ENCODE peak calls at places on chromosome 20, in eight cellular contexts. V is tibial artery, C is A549, Q is upper lobe of right lung, H is ovary, K is mesenchymal stem cell, G is spleen, A is cardiac muscle cell. T is an unnamed sample. For H3K4me1, the result is how much of the 10 kb centered on the place peaks cover.

GRCh38 chr20:62651285-62652021 is 9.2 kb downstream of the SLCO4A1 start:
- DNase-seq in H (no peak), A (peak), C (no peak), K (peak), V (peak), G (peak), Q (peak), T (no peak)

GRCh38 chr20:48209102-48209501 is 423.8 kb upstream of the SULF2 start:
- DNase-seq in K (no peak), A (no peak), C (no peak), G (no peak), V (no peak), H (no peak), Q (no peak), T (no peak)

GRCh38 chr20:13756551-13756950 is 28.2 kb downstream of the ESF1 start:
- DNase-seq in H (no peak), C (no peak), K (no peak), Q (no peak), A (no peak), V (no peak), G (no peak), T (no peak)

GRCh38 chr20:34583524-34583923 is 25.0 kb downstream of the MAP1LC3A start:
- DNase-seq in G (no peak), V (no peak), Q (no peak), A (no peak), C (no peak), H (no peak), K (no peak), T (no peak)

GRCh38 chr20:38277691-38278090 is 17.2 kb upstream of the KIAA1755 start:
- DNase-seq in Q (no peak), A (no peak), V (no peak), G (no peak), C (no peak), K (no peak), H (no peak), T (no peak)

GRCh38 chr20:22770240-22770800 is 185.9 kb upstream of the FOXA2 start:
- DNase-seq in A (no peak), G (no peak), V (no peak), H (no peak), K (no peak), C (no peak), Q (no peak), T (no peak)

GRCh38 chr20:17969276-17969883 is 562 bp downstream of the MGME1 start:
- DNase-seq in K (peak), C (peak), G (no peak), A (peak), Q (no peak), V (peak), H (no peak), T (peak)

GRCh38 chr20:36210561-36210960 is 25.7 kb upstream of the AAR2 start:
- DNase-seq in G (no peak), V (no peak), A (peak), K (no peak), Q (no peak), H (no peak), C (no peak), T (no peak)

GRCh38 chr20:2327620-2328555 is 32.1 kb downstream of the TGM3 start:
- DNase-seq in Q (no peak), K (no peak), V (no peak), C (no peak), H (no peak), G (no peak), A (no peak), T (no peak)

GRCh38 chr20:2329286-2329685 is 33.5 kb downstream of the TGM3 start:
- DNase-seq in Q (no peak), G (no peak), K (no peak), C (no peak), H (no peak), V (no peak), A (no peak), T (no peak)

GRCh38 chr20:2330090-2330695 is 34.4 kb downstream of the TGM3 start:
- DNase-seq in H (no peak), V (no peak), C (no peak), A (no peak), Q (no peak), K (no peak), G (no peak), T (peak)

GRCh38 chr20:2323051-2323450 is 27.2 kb downstream of the TGM3 start:
- DNase-seq in V (no peak), H (no peak), K (no peak), A (no peak), Q (no peak), C (no peak), G (no peak), T (no peak)

GRCh38 chr20:2326046-2326445 is 30.2 kb downstream of the TGM3 start:
- DNase-seq in V (no peak), A (no peak), Q (no peak), C (no peak), K (no peak), H (no peak), G (no peak), T (no peak)
- H3K4me1 ChIP-seq in V (under half), A (under half), Q (under half), C (under half), K (under half), H (under half), G (under half), T (under half)

DNA sequence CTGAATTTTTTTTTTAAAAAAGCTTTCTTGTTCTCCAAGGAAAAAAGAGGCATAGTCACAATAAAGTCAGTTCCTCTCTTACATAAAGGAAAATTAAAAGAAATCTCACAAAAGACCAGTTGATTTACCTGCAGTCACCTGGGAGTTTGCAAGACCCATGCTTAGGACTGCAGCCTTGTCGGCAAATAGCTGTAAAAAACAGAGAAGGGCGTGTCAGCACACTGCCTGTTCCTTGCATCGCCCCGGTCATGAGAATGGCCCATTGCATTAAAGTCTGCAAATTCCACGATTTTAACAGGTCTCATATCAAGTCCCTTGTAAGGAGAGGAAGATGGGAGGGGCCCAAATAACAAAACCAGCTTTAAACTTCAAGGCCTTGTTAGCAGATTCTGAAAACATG is 17.5 kb downstream of the JAG1 start:
- DNase-seq in K (no peak), A (no peak), V (peak), H (no peak), G (no peak), C (no peak), Q (no peak), T (no peak)
- H3K4me1 ChIP-seq in K (under half), A (half or more), V (half or more), H (under half), G (half or more), C (half or more), Q (under half), T (half or more)

GRCh38 chr20:19940945-19941590 is 76.1 kb upstream of the NAA20 start:
- DNase-seq in V (no peak), C (no peak), Q (no peak), A (no peak), K (peak), H (no peak), G (no peak), T (no peak)
- H3K4me1 ChIP-seq in V (under half), C (under half), Q (half or more), A (under half), K (under half), H (under half), G (half or more), T (under half)

DNA sequence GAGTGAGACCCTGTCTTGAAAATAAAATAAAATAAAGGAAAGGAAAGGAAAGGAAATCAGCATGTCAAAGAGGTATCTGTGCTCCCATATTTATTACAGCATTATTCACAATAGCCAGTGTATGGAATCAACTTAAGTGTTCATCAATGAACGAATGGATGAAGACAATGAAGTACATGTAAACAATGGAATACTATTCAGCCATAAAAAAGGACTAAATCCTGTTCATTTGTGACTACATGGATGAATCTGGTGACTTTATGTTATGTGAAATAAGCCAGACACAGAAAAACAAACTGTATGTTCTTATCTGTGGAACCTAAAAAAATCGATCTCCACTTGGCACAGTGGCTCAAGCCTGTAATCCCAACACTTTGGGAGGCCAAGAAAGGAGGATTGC is 28.0 kb upstream of the TOP1 start:
- DNase-seq in V (no peak), A (no peak), H (no peak), C (no peak), Q (no peak), K (no peak), G (no peak), T (no peak)
- H3K4me1 ChIP-seq in V (under half), A (under half), H (under half), C (under half), Q (under half), K (under half), G (under half), T (under half)